ENCODE peak calls at places on chromosomes 6 and 20, in five cellular contexts. One of them, this sample, is unnamed.
A peak's percentile ranks its signal among the peaks of the same experiment; 100 is the strongest.

GRCh38 chr6:163376167-163376566 is 38.4 kb upstream of the QKI start:
- DNase-seq in left ventricle myocardium inferior: no peak
- DNase-seq in H9: no peak
- DNase-seq in omental fat pad: no peak
- DNase-seq in uterus: no peak
- DNase-seq in this sample: no peak

GRCh38 chr6:169225131-169225576 is 28.5 kb downstream of the THBS2 start:
- DNase-seq in omental fat pad: no peak
- DNase-seq in H9: no peak
- DNase-seq in left ventricle myocardium inferior: no peak
- DNase-seq in uterus: peak; percentile 77
- DNase-seq in this sample: no peak

GRCh38 chr6:108383967-108384366 is 89.1 kb downstream of the AFG1L start:
- DNase-seq in omental fat pad: no peak
- DNase-seq in left ventricle myocardium inferior: no peak
- DNase-seq in uterus: no peak
- DNase-seq in H9: no peak
- DNase-seq in this sample: no peak

GRCh38 chr6:129901910-129902309 is 40.8 kb upstream of the TMEM244 start:
- DNase-seq in omental fat pad: no peak
- DNase-seq in uterus: no peak
- DNase-seq in H9: no peak
- DNase-seq in left ventricle myocardium inferior: no peak
- DNase-seq in this sample: no peak

GRCh38 chr6:5215181-5215580 is 45.6 kb downstream of the LYRM4 start:
- DNase-seq in H9: no peak
- DNase-seq in uterus: no peak
- DNase-seq in left ventricle myocardium inferior: no peak
- DNase-seq in omental fat pad: no peak
- DNase-seq in this sample: no peak

GRCh38 chr6:139439278-139439813 is 64.9 kb upstream of the CITED2 start:
- DNase-seq in uterus: no peak
- DNase-seq in left ventricle myocardium inferior: no peak
- DNase-seq in H9: no peak
- DNase-seq in omental fat pad: no peak
- DNase-seq in this sample: no peak

GRCh38 chr20:54207053-54207742 is 689 bp upstream of the PFDN4 start:
- DNase-seq in omental fat pad: no peak
- DNase-seq in left ventricle myocardium inferior: no peak
- DNase-seq in H9: no peak
- DNase-seq in uterus: no peak
- DNase-seq in this sample: no peak

GRCh38 chr20:20549267-20549612 is 163.2 kb downstream of the RALGAPA2 start:
- DNase-seq in H9: no peak
- DNase-seq in left ventricle myocardium inferior: no peak
- DNase-seq in omental fat pad: no peak
- DNase-seq in uterus: no peak
- DNase-seq in this sample: no peak

GRCh38 chr6:53524455-53524815 is 20.5 kb downstream of the GCLC start:
- DNase-seq in uterus: no peak
- DNase-seq in left ventricle myocardium inferior: no peak
- DNase-seq in H9: no peak
- DNase-seq in omental fat pad: no peak
- DNase-seq in this sample: no peak

GRCh38 chr20:54041336-54041735 is 29.1 kb downstream of the BCAS1 start:
- DNase-seq in H9: no peak
- DNase-seq in uterus: no peak
- DNase-seq in omental fat pad: no peak
- DNase-seq in left ventricle myocardium inferior: no peak
- DNase-seq in this sample: no peak

GRCh38 chr6:75934643-75935472 is 137.6 kb downstream of the IMPG1 start:
- DNase-seq in left ventricle myocardium inferior: no peak
- DNase-seq in uterus: peak; percentile 29
- DNase-seq in H9: peak; percentile 67
- DNase-seq in omental fat pad: no peak
- DNase-seq in this sample: no peak

GRCh38 chr6:52557389-52558265 is 19.2 kb downstream of the TRAM2 start:
- DNase-seq in uterus: no peak
- DNase-seq in omental fat pad: no peak
- DNase-seq in H9: peak; percentile 42
- DNase-seq in left ventricle myocardium inferior: no peak
- DNase-seq in this sample: no peak

GRCh38 chr6:122726649-122727048 is 52.9 kb upstream of the FABP7 start:
- DNase-seq in H9: peak; percentile 43
- DNase-seq in left ventricle myocardium inferior: no peak
- DNase-seq in omental fat pad: no peak
- DNase-seq in uterus: no peak
- DNase-seq in this sample: no peak

GRCh38 chr6:35050291-35050987 is 90.7 kb downstream of the TCP11 start:
- DNase-seq in left ventricle myocardium inferior: no peak
- DNase-seq in omental fat pad: no peak
- DNase-seq in uterus: no peak
- DNase-seq in H9: no peak
- DNase-seq in this sample: no peak

GRCh38 chr6:144302701-144303351 is 17.7 kb downstream of the UTRN start:
- DNase-seq in uterus: no peak
- DNase-seq in omental fat pad: no peak
- DNase-seq in left ventricle myocardium inferior: no peak
- DNase-seq in H9: no peak
- DNase-seq in this sample: no peak

GRCh38 chr6:48067148-48067709 is 43.8 kb downstream of the PTCHD4 start:
- DNase-seq in omental fat pad: no peak
- DNase-seq in H9: no peak
- DNase-seq in uterus: no peak
- DNase-seq in left ventricle myocardium inferior: no peak
- DNase-seq in this sample: no peak

DNA sequence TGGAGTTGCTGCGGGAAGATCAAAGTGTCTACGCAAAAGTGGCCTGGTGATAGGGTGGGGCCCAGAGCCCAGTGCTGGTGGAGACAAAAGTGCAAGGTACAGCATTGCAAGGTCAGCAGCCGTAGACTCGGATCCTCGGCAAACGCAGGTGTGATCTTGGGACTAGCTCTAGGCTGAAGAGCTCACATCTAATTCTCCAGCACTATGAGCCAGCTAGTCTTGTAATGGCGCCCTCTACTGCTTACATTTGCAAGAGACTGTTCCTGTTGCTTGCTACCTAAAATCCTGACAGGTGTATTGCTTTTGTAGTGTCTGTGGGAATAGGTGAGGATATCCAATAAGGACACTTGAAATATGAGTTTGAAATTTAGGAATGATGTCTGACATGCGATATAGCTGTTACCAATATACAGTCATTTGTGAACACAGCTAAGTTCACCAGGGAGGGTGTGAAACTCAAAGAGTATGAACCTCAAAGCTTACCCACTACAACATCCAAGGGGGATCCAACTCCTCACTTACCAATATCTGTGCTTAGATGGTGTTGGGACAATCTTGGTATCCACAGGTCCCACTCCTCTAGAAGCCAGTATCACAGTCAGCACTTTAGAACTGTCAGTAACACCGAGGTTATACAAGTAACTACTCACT is 58.4 kb downstream of the PDE7B start:
- DNase-seq in uterus: no peak
- DNase-seq in H9: peak; percentile 78
- DNase-seq in left ventricle myocardium inferior: no peak
- DNase-seq in omental fat pad: no peak
- DNase-seq in this sample: peak; percentile 47
- TF ChIP-seq CTCF in uterus: no peak
- TF ChIP-seq CTCF in H9: peak; percentile 83
- TF ChIP-seq CTCF in left ventricle myocardium inferior: peak; percentile 60
- TF ChIP-seq CTCF in omental fat pad: no peak
- TF ChIP-seq CTCF in this sample: peak; percentile 70

DNA sequence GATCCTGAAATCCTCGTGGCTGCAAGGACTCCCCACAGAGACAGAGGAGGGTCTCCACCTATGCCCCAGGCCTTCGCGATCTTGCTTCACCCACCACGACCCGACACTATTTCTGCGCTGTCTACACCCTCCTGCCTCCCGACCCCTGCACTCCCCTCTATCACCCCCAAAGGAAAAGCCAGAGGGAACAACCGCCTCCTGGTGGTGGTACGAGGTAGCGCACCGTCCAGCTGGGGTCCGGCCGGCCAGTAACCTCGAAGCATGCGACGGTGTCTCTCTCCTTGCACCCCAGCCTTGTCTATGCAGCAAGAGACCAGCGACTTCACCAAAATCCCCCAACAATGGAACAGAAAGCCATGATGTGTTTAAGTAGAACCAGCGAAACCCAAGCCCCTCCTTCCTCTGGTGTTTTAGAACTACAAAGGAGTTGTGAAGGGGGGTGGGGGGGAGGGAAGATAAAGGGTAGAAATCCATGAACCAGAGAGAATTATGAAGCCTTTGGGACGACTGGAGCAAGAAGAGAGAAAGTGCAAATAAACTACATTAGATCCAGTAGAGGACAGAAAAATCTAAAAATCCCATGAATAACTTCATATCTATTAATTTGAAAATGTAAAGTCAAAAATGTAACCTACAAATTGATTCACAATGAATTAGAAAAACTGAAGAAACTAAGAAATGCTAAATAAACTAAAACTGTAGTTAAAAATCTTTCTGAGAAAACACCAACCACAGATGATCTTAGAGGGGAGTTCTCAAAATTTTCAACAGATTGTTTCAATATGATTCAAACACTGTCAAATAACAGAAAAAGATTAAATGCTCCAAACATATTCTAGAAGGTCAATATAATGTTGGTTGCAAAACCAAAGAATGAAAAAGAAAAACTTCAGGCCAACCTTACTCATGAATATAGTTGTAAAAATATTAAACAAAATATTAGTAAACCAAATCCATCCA is 168.0 kb downstream of the CDK19 start:
- DNase-seq in omental fat pad: no peak
- DNase-seq in H9: peak; percentile 69
- DNase-seq in left ventricle myocardium inferior: no peak
- DNase-seq in uterus: no peak
- DNase-seq in this sample: no peak
- TF ChIP-seq CTCF in omental fat pad: no peak
- TF ChIP-seq CTCF in H9: peak; percentile 76
- TF ChIP-seq CTCF in left ventricle myocardium inferior: peak; percentile 32
- TF ChIP-seq CTCF in uterus: no peak
- TF ChIP-seq CTCF in this sample: no peak

DNA sequence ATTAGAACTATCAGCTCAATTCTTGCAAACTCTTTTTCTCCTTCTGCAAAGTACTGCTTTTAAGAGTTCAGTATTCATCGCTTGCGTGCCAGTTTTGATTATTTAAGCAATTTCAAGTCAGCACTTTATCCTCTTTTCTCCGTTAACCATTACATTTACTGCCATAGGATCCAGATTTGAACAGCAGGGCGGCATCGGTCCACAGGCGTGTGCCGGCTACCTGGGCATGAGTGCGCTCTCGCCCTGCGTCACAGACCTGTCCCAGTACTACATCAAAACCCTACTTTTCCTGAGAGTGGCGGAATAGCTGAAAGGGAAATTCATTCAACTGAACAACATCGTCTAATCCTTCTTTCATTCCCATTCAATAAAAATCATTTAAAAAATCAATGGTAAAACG is 53.4 kb downstream of the MYLK4 start:
- DNase-seq in uterus: no peak
- DNase-seq in omental fat pad: no peak
- DNase-seq in H9: no peak
- DNase-seq in left ventricle myocardium inferior: no peak
- DNase-seq in this sample: no peak
- TF ChIP-seq CTCF in uterus: no peak
- TF ChIP-seq CTCF in omental fat pad: no peak
- TF ChIP-seq CTCF in H9: peak; percentile 42
- TF ChIP-seq CTCF in left ventricle myocardium inferior: no peak
- TF ChIP-seq CTCF in this sample: no peak

GRCh38 chr20:11677445-11678235 is 240.1 kb upstream of the BTBD3 start:
- DNase-seq in left ventricle myocardium inferior: no peak
- DNase-seq in omental fat pad: no peak
- DNase-seq in uterus: no peak
- DNase-seq in H9: no peak
- DNase-seq in this sample: no peak
- TF ChIP-seq CTCF in left ventricle myocardium inferior: no peak
- TF ChIP-seq CTCF in omental fat pad: no peak
- TF ChIP-seq CTCF in uterus: no peak
- TF ChIP-seq CTCF in H9: no peak
- TF ChIP-seq CTCF in this sample: no peak

This sample was measured in CD4-positive, alpha-beta T cell.